ENCODE peak calls at places on chromosomes 2 and 18, in ten cellular contexts. Z is GM20000; H is endothelial cell; S is foreskin fibroblast; P is astrocyte of the cerebellum; T is activated CD4-positive, CD25-positive, alpha-beta regulatory T cell treated with anti-CD3 and anti-CD28 coated beads, Interleukin-2, amount 50 U/mL, for 16 hours; A is CD4-positive, alpha-beta memory T cell; N is Panc1; O is AG09309; F is NCI-H2029 treated with DMSO at 0.1 percent for 48 hours. J is an unnamed sample.

GRCh38 chr2:127052068-127052770 is 54.7 kb downstream of the BIN1 start:
- DNase-seq in Z (no peak), H (no peak), S (no peak), P (no peak), T (no peak), A (no peak), N (no peak), O (no peak), F (no peak), J (no peak)

GRCh38 chr18:63098014-63098981 is 221.3 kb downstream of the BCL2 start:
- DNase-seq in Z (peak), H (peak), S (no peak), P (no peak), T (no peak), A (peak), N (no peak), O (no peak), F (no peak), J (no peak)

GRCh38 chr18:54923339-54923956 is 35.8 kb downstream of the CCDC68 start:
- DNase-seq in Z (no peak), H (no peak), S (no peak), P (no peak), T (no peak), A (no peak), N (no peak), O (no peak), F (no peak), J (no peak)

GRCh38 chr18:25278415-25278814 is 73.6 kb downstream of the ZNF521 start:
- DNase-seq in Z (no peak), H (no peak), S (no peak), P (no peak), T (no peak), A (no peak), N (no peak), O (no peak), F (no peak), J (no peak)

GRCh38 chr18:27363918-27364317 is 178.8 kb upstream of the CHST9 start:
- DNase-seq in Z (peak), H (no peak), S (no peak), P (peak), T (no peak), A (no peak), N (no peak), O (no peak), F (no peak), J (no peak)

GRCh38 chr18:59546164-59546563 is 151.1 kb downstream of the CCBE1 start:
- DNase-seq in Z (no peak), H (no peak), S (peak), P (no peak), T (no peak), A (no peak), N (no peak), O (no peak), F (no peak), J (no peak)

GRCh38 chr18:14174706-14175085 is 42.5 kb upstream of the ZNF519 start:
- DNase-seq in Z (no peak), H (no peak), S (no peak), P (no peak), T (no peak), A (no peak), N (no peak), O (no peak), F (no peak), J (no peak)

GRCh38 chr2:73243884-73244570 is 9.9 kb downstream of the CCT7 start:
- DNase-seq in Z (no peak), H (no peak), S (peak), P (peak), T (no peak), A (no peak), N (no peak), O (peak), F (no peak), J (peak)

GRCh38 chr18:45829896-45830295 is 4.4 kb downstream of the SIGLEC15 start:
- DNase-seq in Z (no peak), H (no peak), S (no peak), P (no peak), T (no peak), A (no peak), N (no peak), O (no peak), F (no peak), J (no peak)

GRCh38 chr2:241478166-241478565 is 30.2 kb downstream of the STK25 start:
- DNase-seq in Z (no peak), H (no peak), S (no peak), P (no peak), T (no peak), A (no peak), N (no peak), O (no peak), F (no peak), J (no peak)

GRCh38 chr2:2010266-2010665 is 266.0 kb upstream of the PXDN start:
- DNase-seq in Z (no peak), H (no peak), S (no peak), P (no peak), T (no peak), A (no peak), N (no peak), O (no peak), F (no peak), J (no peak)

GRCh38 chr2:194166818-194167217 is 1490.2 kb upstream of the SLC39A10 start:
- DNase-seq in Z (no peak), H (peak), S (peak), P (peak), T (no peak), A (peak), N (no peak), O (no peak), F (peak), J (no peak)

GRCh38 chr2:54148391-54148790 is 33.0 kb downstream of the ACYP2 start:
- DNase-seq in Z (no peak), H (no peak), S (no peak), P (no peak), T (no peak), A (no peak), N (no peak), O (no peak), F (no peak), J (no peak)

GRCh38 chr2:111972955-111973565 is 74.7 kb downstream of the MERTK start:
- DNase-seq in Z (no peak), H (no peak), S (peak), P (no peak), T (no peak), A (no peak), N (no peak), O (no peak), F (no peak), J (no peak)

GRCh38 chr2:200929334-200930249 is 33.9 kb downstream of the ORC2 start:
- DNase-seq in Z (no peak), H (no peak), S (no peak), P (no peak), T (no peak), A (no peak), N (no peak), O (no peak), F (no peak), J (no peak)

GRCh38 chr2:98709530-98709929 is 21.4 kb downstream of the MGAT4A start:
- DNase-seq in Z (no peak), H (no peak), S (no peak), P (peak), T (no peak), A (no peak), N (no peak), O (no peak), F (peak), J (no peak)

GRCh38 chr2:152558174-152559091 is 158.8 kb downstream of the PRPF40A start:
- DNase-seq in Z (no peak), H (no peak), S (peak), P (peak), T (no peak), A (no peak), N (no peak), O (peak), F (peak), J (peak)

GRCh38 chr2:218501665-218502064 is 66.5 kb downstream of the USP37 start:
- DNase-seq in Z (no peak), H (no peak), S (peak), P (peak), T (no peak), A (no peak), N (no peak), O (peak), F (no peak), J (no peak)